ENCODE peak calls at places on chromosome 2, in six cellular contexts. K, B, G, A, H and L are unnamed samples.
A peak's percentile ranks its signal among the peaks of the same experiment; 100 is the strongest.

GRCh38 chr2:25331686-25332365 is 9.9 kb downstream of the DNMT3A start:
- DNase-seq in K (no peak), G (peak; percentile 34), H (no peak), B (no peak), A (no peak), L (no peak)

GRCh38 chr2:69915050-69915945 is at the start of gene MXD1:
- DNase-seq in G (no peak), K (no peak), B (no peak), A (peak; percentile 62), H (no peak), L (peak; percentile 19)

GRCh38 chr2:70936979-70937811 is 1.5 kb downstream of the ATP6V1B1 start:
- DNase-seq in K (no peak), A (no peak), H (no peak), G (no peak), B (no peak), L (no peak)

GRCh38 chr2:101655941-101656422 is 41.5 kb upstream of the MAP4K4 start:
- DNase-seq in H (no peak), A (no peak), K (no peak), G (peak; percentile 76), B (no peak), L (no peak)

GRCh38 chr2:217899231-217900009 is 103.4 kb downstream of the TNS1 start:
- DNase-seq in B (no peak), K (peak; percentile 44), A (no peak), H (peak; percentile 77), G (peak; percentile 91), L (peak; percentile 42)

GRCh38 chr2:43576983-43577892 is 18.6 kb downstream of the THADA start:
- DNase-seq in K (no peak), A (no peak), H (peak; percentile 77), G (peak; percentile 84), B (peak; percentile 33), L (peak; percentile 63)

GRCh38 chr2:222879602-222879933 is 18.7 kb downstream of the ACSL3 start:
- DNase-seq in K (no peak), B (no peak), A (no peak), G (no peak), H (no peak), L (no peak)

GRCh38 chr2:70116936-70117554 is 29.8 kb downstream of the PCBP1 start:
- DNase-seq in G (no peak), A (no peak), H (no peak), K (no peak), B (no peak), L (no peak)

GRCh38 chr2:140641163-140641562 is 1489.7 kb downstream of the LRP1B start:
- DNase-seq in A (no peak), K (no peak), B (no peak), H (no peak), G (no peak), L (no peak)

GRCh38 chr2:205751621-205752031 is 69.3 kb downstream of the NRP2 start:
- DNase-seq in K (no peak), G (no peak), A (no peak), B (no peak), H (peak; percentile 64), L (no peak)

GRCh38 chr2:179332903-179333302 is 68.3 kb upstream of the SESTD1 start:
- DNase-seq in A (no peak), K (no peak), G (peak; percentile 26), H (peak; percentile 51), B (no peak), L (no peak)

GRCh38 chr2:149773006-149773405 is 185.4 kb upstream of the MMADHC start:
- DNase-seq in H (no peak), A (no peak), G (no peak), K (no peak), B (no peak), L (no peak)

GRCh38 chr2:127479866-127480743 is 46.2 kb downstream of the IWS1 start:
- DNase-seq in B (no peak), K (no peak), G (no peak), H (no peak), A (no peak), L (no peak)

GRCh38 chr2:60936757-60937156 is 55.4 kb downstream of the REL start:
- DNase-seq in A (no peak), K (no peak), B (no peak), G (no peak), H (no peak), L (no peak)

GRCh38 chr2:231662028-231662810 is 46.1 kb upstream of the PTMA start:
- DNase-seq in G (peak; percentile 95), A (peak; percentile 99), B (peak; percentile 61), K (peak; percentile 89), H (peak; percentile 99), L (peak; percentile 100)

GRCh38 chr2:231663458-231664290 is 44.7 kb upstream of the PTMA start:
- DNase-seq in H (no peak), A (peak; percentile 51), K (no peak), B (no peak), G (no peak), L (no peak)

GRCh38 chr2:231664727-231665126 is 43.6 kb upstream of the PTMA start:
- DNase-seq in H (no peak), G (no peak), A (no peak), B (no peak), K (no peak), L (no peak)

GRCh38 chr2:231661422-231662027 is 46.8 kb upstream of the PTMA start:
- DNase-seq in G (no peak), H (no peak), B (no peak), A (no peak), K (no peak), L (no peak)

GRCh38 chr2:231662811-231663457 is 45.4 kb upstream of the PTMA start:
- DNase-seq in B (no peak), G (no peak), K (no peak), A (no peak), H (no peak), L (no peak)
- H3K4me3 ChIP-seq in B (peak overlapping the region; percentile 43), G (no peak overlapping the region), K (peak overlapping the region; percentile 31), A (peak overlapping the region; percentile 52), H (peak overlapping the region; percentile 40), L (peak overlapping the region; percentile 66)

GRCh38 chr2:215920244-215921100 is 92.9 kb downstream of the MREG start:
- DNase-seq in H (peak; percentile 81), A (peak; percentile 52), G (peak; percentile 87), B (peak; percentile 47), K (peak; percentile 31), L (peak; percentile 84)
- TF ChIP-seq CTCF in H (peak; percentile 96), A (no peak), G (peak; percentile 95), B (peak; percentile 75), K (peak; percentile 89), L (peak; percentile 91)

DNA sequence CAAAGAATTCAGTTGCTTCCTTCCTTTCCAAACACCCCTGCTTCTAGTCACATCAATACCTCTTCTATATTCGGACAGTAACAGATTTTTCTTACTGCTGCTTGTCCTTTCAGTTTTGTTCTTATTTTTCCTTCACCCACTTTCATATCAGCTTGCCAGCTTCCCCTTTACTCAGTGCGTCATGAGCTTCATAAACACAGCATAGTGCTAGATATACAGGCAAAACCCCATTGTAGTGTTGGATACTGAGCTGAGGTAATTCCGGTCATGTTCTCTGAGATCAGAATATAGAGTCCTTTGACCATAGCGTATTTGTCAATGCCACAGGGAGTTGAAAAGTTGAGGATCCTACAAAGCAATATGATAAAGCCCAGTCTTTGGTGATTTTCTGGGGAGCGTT is 2.4 kb downstream of the FARP2 start:
- DNase-seq in A (no peak), H (no peak), G (no peak), B (no peak), K (no peak), L (peak; percentile 87)
- H3K4me3 ChIP-seq in A (peak overlapping the region; percentile 64), H (no peak overlapping the region), G (no peak overlapping the region), B (no peak overlapping the region), K (no peak overlapping the region), L (peak overlapping the region; percentile 66)

GRCh38 chr2:134493797-134494196 is 225.0 kb downstream of the TMEM163 start:
- DNase-seq in H (no peak), K (no peak), G (no peak), A (no peak), B (no peak), L (no peak)

GRCh38 chr2:134490535-134490934 is 228.3 kb downstream of the TMEM163 start:
- DNase-seq in A (no peak), K (no peak), H (no peak), G (no peak), B (no peak), L (no peak)

GRCh38 chr2:134491022-134491421 is 227.8 kb downstream of the TMEM163 start:
- DNase-seq in K (no peak), A (no peak), B (no peak), G (no peak), H (no peak), L (no peak)

GRCh38 chr2:134489732-134490384 is 228.9 kb downstream of the TMEM163 start:
- DNase-seq in H (no peak), A (no peak), K (no peak), B (no peak), G (no peak), L (no peak)

GRCh38 chr2:134491796-134492441 is 226.9 kb downstream of the TMEM163 start:
- DNase-seq in B (no peak), A (no peak), H (peak; percentile 53), K (peak; percentile 18), G (no peak), L (no peak)
- TF ChIP-seq CTCF in B (no peak), A (no peak), H (peak; percentile 30), K (peak; percentile 40), G (no peak), L (no peak)

GRCh38 chr2:231479455-231479854 is 15.2 kb upstream of the NCL start:
- DNase-seq in H (no peak), G (no peak), A (no peak), K (no peak), B (no peak), L (no peak)

GRCh38 chr2:231482806-231483391 is 18.6 kb upstream of the NCL start:
- DNase-seq in G (peak; percentile 22), H (peak; percentile 69), B (no peak), K (no peak), A (peak; percentile 83), L (peak; percentile 89)

GRCh38 chr2:231483398-231484329 is 19.4 kb upstream of the NCL start:
- DNase-seq in A (no peak), H (no peak), B (no peak), K (no peak), G (no peak), L (peak; percentile 81)

GRCh38 chr2:231476920-231477319 is 12.6 kb upstream of the NCL start:
- DNase-seq in H (no peak), A (no peak), B (no peak), G (no peak), K (no peak), L (no peak)

DNA sequence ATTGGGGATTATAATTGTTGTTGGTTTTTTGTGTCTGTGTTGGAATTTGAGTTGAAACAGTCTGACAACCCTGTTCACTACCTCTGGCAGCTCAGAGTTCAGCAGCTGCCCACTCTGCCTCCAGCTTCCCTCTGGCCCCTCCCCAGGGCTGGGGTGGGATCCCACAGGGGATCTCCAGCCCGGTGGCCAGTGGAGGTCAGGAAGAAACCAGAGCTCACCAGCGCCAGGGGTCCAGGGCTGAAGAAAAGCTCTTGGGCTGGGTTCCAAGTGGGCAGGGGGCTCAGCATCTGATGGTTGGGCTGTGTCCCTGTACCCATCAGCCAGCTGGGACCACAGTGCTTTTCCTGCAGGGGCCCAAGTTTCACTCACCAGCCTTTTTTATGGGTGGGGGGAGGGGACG is 16.5 kb upstream of the NCL start:
- DNase-seq in H (no peak), K (no peak), G (no peak), A (no peak), B (no peak), L (no peak)
- H3K4me3 ChIP-seq in H (no peak overlapping the region), K (no peak overlapping the region), G (no peak overlapping the region), A (no peak overlapping the region), B (no peak overlapping the region), L (no peak overlapping the region)